ENCODE peak calls at places on chromosomes 7 and 10, in four cellular contexts. T is GM12865, A is A549, U is fibroblast of pulmonary artery. N is an unnamed sample.

GRCh38 chr10:62437696-62438095 is 63.5 kb downstream of the ZNF365 start:
- DNase-seq in T (peak; percentile 70), A (peak; percentile 68), U (peak; percentile 85), N (peak; percentile 43)

GRCh38 chr7:83579740-83580139 is 69.2 kb downstream of the SEMA3E start:
- DNase-seq in T (no peak), A (no peak), U (peak; percentile 40), N (no peak)

GRCh38 chr7:77935652-77936348 is 137.2 kb downstream of the PHTF2 start:
- DNase-seq in T (no peak), A (no peak), U (peak; percentile 25), N (no peak)

GRCh38 chr7:79893991-79894390 is 240.6 kb upstream of the GNAI1 start:
- DNase-seq in T (no peak), A (no peak), U (peak; percentile 42), N (no peak)

GRCh38 chr7:95737828-95738505 is 34.4 kb upstream of the DYNC1I1 start:
- DNase-seq in T (no peak), A (no peak), U (no peak), N (no peak)

GRCh38 chr7:45660201-45660900 is 86.2 kb downstream of the ADCY1 start:
- DNase-seq in T (no peak), A (no peak), U (no peak), N (no peak)

GRCh38 chr10:104128214-104128613 is 6.2 kb downstream of the SFR1 start:
- DNase-seq in T (no peak), A (no peak), U (peak; percentile 35), N (no peak)

GRCh38 chr10:35194906-35195305 is 68.3 kb downstream of the CREM start:
- DNase-seq in T (no peak), A (peak; percentile 79), U (peak; percentile 84), N (no peak)

GRCh38 chr7:108291791-108292440 is 161.8 kb upstream of the LAMB4 start:
- DNase-seq in T (no peak), A (no peak), U (peak; percentile 66), N (no peak)

GRCh38 chr10:3217301-3217700 is 44.7 kb upstream of the PITRM1 start:
- DNase-seq in T (no peak), A (no peak), U (peak; percentile 74), N (no peak)

GRCh38 chr10:97861351-97861750 is 11.7 kb downstream of the GOLGA7B start:
- DNase-seq in T (no peak), A (peak; percentile 59), U (peak; percentile 18), N (no peak)

GRCh38 chr10:34116220-34116623 is 698.9 kb downstream of the PARD3 start:
- DNase-seq in T (no peak), A (no peak), U (no peak), N (no peak)

GRCh38 chr10:115802911-115803310 is 470.1 kb downstream of the GFRA1 start:
- DNase-seq in T (no peak), A (no peak), U (no peak), N (no peak)

GRCh38 chr7:102239206-102239820 is 47.4 kb upstream of the SH2B2 start:
- DNase-seq in T (no peak), A (no peak), U (no peak), N (no peak)

GRCh38 chr7:27157717-27158431 is 1.4 kb upstream of the HOXA7 start:
- DNase-seq in T (no peak), A (no peak), U (no peak), N (no peak)

GRCh38 chr10:65346466-65346865 is 1579.4 kb upstream of the LRRTM3 start:
- DNase-seq in T (no peak), A (no peak), U (no peak), N (no peak)

DNA sequence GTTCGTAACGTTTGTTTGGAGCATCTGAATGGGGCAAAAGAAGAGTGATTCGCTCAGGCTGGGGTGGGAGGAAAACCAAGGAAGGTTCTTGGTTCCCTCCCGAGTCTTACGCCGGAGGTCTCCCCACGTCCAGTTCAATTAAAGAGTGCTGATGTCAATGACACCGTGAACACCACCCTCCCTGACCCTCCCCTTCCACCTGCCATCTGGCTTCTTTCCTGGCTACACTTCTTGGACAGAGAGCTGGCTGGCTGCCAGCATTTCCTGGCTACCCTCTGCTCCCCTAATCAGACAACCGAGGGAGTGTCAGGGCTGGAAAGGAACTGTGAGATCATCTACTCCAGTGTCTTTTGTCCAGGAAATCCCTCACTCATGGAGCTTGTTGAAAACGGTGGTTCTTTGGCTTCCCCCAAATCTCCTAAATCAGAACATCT is 24.1 kb upstream of the FFAR4 start:
- DNase-seq in T (no peak), A (peak; percentile 27), U (peak; percentile 61), N (no peak)
- H3K4me3 ChIP-seq in T (no peak overlapping the region), A (no peak overlapping the region), U (peak overlapping the region; percentile 41), N (no peak overlapping the region)

GRCh38 chr10:117553171-117553814 is 10.7 kb downstream of the EMX2 start:
- DNase-seq in T (no peak), A (no peak), U (no peak), N (no peak)
- H3K4me3 ChIP-seq in T (no peak overlapping the region), A (no peak overlapping the region), U (no peak overlapping the region), N (no peak overlapping the region)

GRCh38 chr10:63474488-63474887 is 8.7 kb upstream of the JMJD1C start:
- DNase-seq in T (no peak), A (no peak), U (no peak), N (no peak)

GRCh38 chr10:63478564-63478963 is 12.8 kb upstream of the JMJD1C start:
- DNase-seq in T (no peak), A (no peak), U (no peak), N (no peak)

GRCh38 chr10:63480237-63480636 is 14.5 kb upstream of the JMJD1C start:
- DNase-seq in T (no peak), A (no peak), U (no peak), N (no peak)

GRCh38 chr10:63481815-63482421 is 16.1 kb upstream of the JMJD1C start:
- DNase-seq in T (no peak), A (no peak), U (peak; percentile 58), N (no peak)

GRCh38 chr10:63477927-63478326 is 12.2 kb upstream of the JMJD1C start:
- DNase-seq in T (no peak), A (no peak), U (no peak), N (no peak)
- H3K4me3 ChIP-seq in T (no peak overlapping the region), A (no peak overlapping the region), U (no peak overlapping the region), N (no peak overlapping the region)

DNA sequence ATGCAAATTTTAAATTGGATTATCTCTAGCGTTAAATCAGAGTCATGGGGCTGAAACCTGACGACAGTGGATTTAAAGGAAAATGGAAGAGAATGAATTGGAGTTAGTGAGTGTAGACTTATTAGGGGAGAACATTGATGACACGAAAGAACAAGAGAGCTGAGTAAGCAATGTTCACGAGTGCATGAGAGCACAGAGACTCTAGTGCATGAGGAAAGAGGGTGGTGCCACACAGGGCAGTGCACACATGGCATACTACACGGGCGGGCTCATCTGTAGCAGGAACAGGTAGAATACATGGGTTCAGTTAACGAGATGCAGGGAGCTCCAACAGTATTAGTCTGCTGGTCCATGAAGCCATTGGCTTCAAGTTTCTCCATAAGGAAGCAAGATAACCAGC is 53.9 kb downstream of the USP6NL start:
- DNase-seq in T (no peak), A (no peak), U (no peak), N (no peak)
- H3K4me3 ChIP-seq in T (no peak overlapping the region), A (no peak overlapping the region), U (no peak overlapping the region), N (no peak overlapping the region)

GRCh38 chr7:139111885-139112284 is 2.4 kb upstream of the ZC3HAV1 start:
- DNase-seq in T (no peak), A (no peak), U (no peak), N (no peak)
- H3K4me3 ChIP-seq in T (no peak overlapping the region), A (no peak overlapping the region), U (no peak overlapping the region), N (no peak overlapping the region)

DNA sequence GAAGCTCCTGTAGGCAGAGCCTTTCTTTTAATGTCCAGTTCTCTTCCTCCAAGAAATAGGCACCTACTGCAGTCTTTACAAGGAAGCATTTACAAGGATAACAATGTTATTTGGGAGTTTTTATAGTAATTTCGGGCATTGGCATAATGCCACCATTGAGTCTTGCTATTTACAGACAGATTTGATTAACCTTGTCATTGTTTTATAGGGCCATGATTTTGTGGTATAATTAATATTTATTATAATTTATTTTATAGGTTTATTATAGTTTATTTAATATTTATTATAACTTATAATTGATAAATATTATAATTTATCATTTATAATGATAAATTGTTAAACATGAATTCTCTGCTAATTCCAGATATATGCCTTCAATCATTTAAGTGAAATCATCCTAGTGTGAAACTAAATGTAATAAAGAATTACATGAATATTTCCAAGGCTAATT is 573 bp upstream of the POT1 start:
- DNase-seq in T (no peak), A (no peak), U (no peak), N (no peak)
- H3K4me3 ChIP-seq in T (peak overlapping the region; percentile 94), A (peak overlapping the region; percentile 59), U (peak overlapping the region; percentile 71), N (peak overlapping the region; percentile 63)